ENCODE peak calls at places on chromosomes 12 and 14, in nine cellular contexts. J, I, R, C, O, E, B, P and F are unnamed samples.
A peak's percentile ranks its signal among the peaks of the same experiment; 100 is the strongest.

GRCh38 chr14:82075566-82075965 is 541.9 kb upstream of the SEL1L start:
- DNase-seq in R (peak; percentile 13), I (peak; percentile 32), B (no peak), J (no peak), P (no peak), C (no peak), O (no peak), E (no peak), F (peak; percentile 8)

GRCh38 chr14:59664741-59665140 is 88.1 kb upstream of the CCDC175 start:
- DNase-seq in B (no peak), I (no peak), C (no peak), O (no peak), J (no peak), P (no peak), R (no peak), E (no peak), F (peak; percentile 38)

GRCh38 chr14:44912041-44912869 is 49.5 kb downstream of the KLHL28 start:
- DNase-seq in E (no peak), C (no peak), J (no peak), B (no peak), P (no peak), O (no peak), R (no peak), I (peak; percentile 20), F (no peak)

GRCh38 chr12:62291888-62292760 is 31.9 kb downstream of the USP15 start:
- DNase-seq in P (no peak), B (peak; percentile 10), C (no peak), R (no peak), E (peak; percentile 63), O (no peak), I (no peak), J (no peak), F (peak; percentile 18)

GRCh38 chr12:58922849-58923248 is 2.5 kb upstream of the LRIG3 start:
- DNase-seq in O (no peak), C (no peak), E (no peak), R (no peak), P (no peak), J (no peak), I (no peak), B (peak; percentile 15), F (no peak)

GRCh38 chr14:91685600-91685999 is 46.3 kb downstream of the CATSPERB start:
- DNase-seq in P (no peak), R (no peak), J (no peak), E (no peak), B (no peak), O (no peak), C (no peak), I (no peak), F (no peak)

GRCh38 chr12:13465641-13466040 is 269.1 kb downstream of the EMP1 start:
- DNase-seq in J (no peak), C (no peak), E (no peak), R (no peak), I (peak; percentile 7), P (no peak), O (no peak), B (no peak), F (no peak)

GRCh38 chr14:71776463-71777359 is 155.5 kb upstream of the RGS6 start:
- DNase-seq in O (no peak), R (no peak), I (no peak), B (no peak), E (no peak), P (no peak), C (no peak), J (no peak), F (no peak)

GRCh38 chr14:36429692-36430091 is 90.3 kb downstream of the NKX2-1 start:
- DNase-seq in O (no peak), C (no peak), I (no peak), R (no peak), P (no peak), J (no peak), E (peak; percentile 30), B (no peak), F (peak; percentile 33)

GRCh38 chr12:727321-727720 is 25.1 kb upstream of the WNK1 start:
- DNase-seq in C (no peak), I (no peak), B (no peak), R (no peak), P (no peak), J (no peak), E (no peak), O (no peak), F (no peak)

GRCh38 chr14:74085047-74085637 is 386 bp downstream of the LIN52 start:
- DNase-seq in B (peak; percentile 9), J (no peak), C (peak; percentile 13), R (no peak), O (no peak), I (no peak), E (peak; percentile 63), P (no peak), F (peak; percentile 34)

GRCh38 chr14:38578278-38578681 is 322.4 kb upstream of the CLEC14A start:
- DNase-seq in I (no peak), R (no peak), C (no peak), E (no peak), J (no peak), P (no peak), O (no peak), B (no peak), F (no peak)

GRCh38 chr12:54689984-54690383 is 41.8 kb upstream of the DCD start:
- DNase-seq in R (no peak), E (no peak), J (no peak), C (no peak), I (no peak), P (no peak), O (no peak), B (peak; percentile 22), F (no peak)

GRCh38 chr12:11727133-11727664 is 77.7 kb downstream of the ETV6 start:
- DNase-seq in O (peak; percentile 78), R (no peak), P (no peak), I (no peak), J (no peak), E (no peak), C (no peak), B (no peak), F (no peak)

GRCh38 chr12:116135209-116135930 is 142.1 kb downstream of the MED13L start:
- DNase-seq in B (peak; percentile 57), I (peak; percentile 27), O (no peak), J (no peak), E (peak; percentile 81), R (no peak), P (no peak), C (no peak), F (peak; percentile 68)

GRCh38 chr12:116138380-116138779 is 139.1 kb downstream of the MED13L start:
- DNase-seq in O (no peak), J (no peak), P (no peak), C (no peak), I (no peak), B (no peak), E (no peak), R (no peak), F (no peak)

GRCh38 chr12:116138781-116139180 is 138.7 kb downstream of the MED13L start:
- DNase-seq in E (peak; percentile 61), O (no peak), P (no peak), I (no peak), J (no peak), B (no peak), C (no peak), R (no peak), F (no peak)

GRCh38 chr12:116137318-116137717 is 140.2 kb downstream of the MED13L start:
- DNase-seq in O (no peak), J (no peak), R (no peak), I (no peak), B (no peak), E (no peak), C (no peak), P (no peak), F (no peak)

DNA sequence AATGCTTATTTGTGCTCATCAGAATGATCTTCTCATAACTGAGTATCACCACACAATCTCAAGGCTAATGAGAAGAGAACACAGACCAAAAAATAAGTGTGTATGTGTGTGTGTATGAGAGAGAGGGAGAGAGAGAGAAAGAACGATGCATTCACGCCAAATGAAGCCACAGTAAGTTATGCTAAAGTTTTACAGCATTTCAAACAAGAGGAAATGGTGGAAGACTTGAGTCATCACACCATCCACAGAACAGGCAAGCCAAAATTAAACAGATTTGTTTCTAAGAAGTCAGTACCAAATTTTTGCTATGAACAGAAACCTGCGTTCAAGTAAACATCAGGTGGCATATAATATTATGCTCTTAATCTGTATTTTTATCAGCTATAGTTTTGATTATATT is 141.2 kb downstream of the MED13L start:
- DNase-seq in C (no peak), B (no peak), E (no peak), R (no peak), O (no peak), P (no peak), I (no peak), J (no peak), F (no peak)
- H3K27ac ChIP-seq in C (no peak overlapping the region), B (peak overlapping the region; percentile 42), E (no peak overlapping the region), R (no peak overlapping the region), O (no peak overlapping the region), P (no peak overlapping the region), I (no peak overlapping the region), J (no peak overlapping the region), F (no peak overlapping the region)

DNA sequence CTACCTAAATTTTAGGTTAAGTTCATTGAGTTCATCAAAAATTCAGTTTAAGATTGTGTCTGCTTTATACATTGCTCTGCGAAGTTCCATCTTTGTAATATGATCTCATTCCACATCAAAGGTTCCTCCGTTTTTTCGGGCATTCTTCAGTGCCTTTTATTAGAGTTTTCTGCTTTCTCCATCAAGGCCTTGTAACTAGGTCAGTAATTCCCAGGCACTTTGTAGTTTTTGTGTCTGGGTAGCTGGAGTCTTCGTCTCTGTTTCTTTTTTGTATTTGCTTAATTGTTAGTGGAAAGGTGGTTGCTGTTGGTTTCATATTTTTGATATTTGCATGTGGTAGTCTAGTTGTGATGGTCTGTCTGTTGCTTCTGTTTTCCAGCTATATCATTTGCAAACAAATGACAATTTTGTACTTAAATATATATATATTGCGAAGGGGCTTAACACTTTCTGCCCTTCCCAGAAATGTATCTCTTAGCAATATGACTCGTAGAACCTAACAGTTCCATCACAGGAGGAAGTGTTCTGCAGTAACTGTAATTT is 88.6 kb upstream of the DYNC1H1 start:
- DNase-seq in C (no peak), P (no peak), B (no peak), O (no peak), R (no peak), J (no peak), I (no peak), E (no peak), F (no peak)
- H3K27ac ChIP-seq in C (peak overlapping the region; percentile 79), P (peak overlapping the region; percentile 55), B (no peak overlapping the region), O (peak overlapping the region; percentile 49), R (no peak overlapping the region), J (no peak overlapping the region), I (no peak overlapping the region), E (no peak overlapping the region), F (no peak overlapping the region)

GRCh38 chr14:64196026-64196425 is 98.1 kb downstream of the ESR2 start:
- DNase-seq in O (no peak), E (no peak), B (no peak), J (no peak), P (no peak), C (no peak), I (no peak), R (no peak), F (no peak)
- H3K27ac ChIP-seq in O (no peak overlapping the region), E (no peak overlapping the region), B (no peak overlapping the region), J (no peak overlapping the region), P (no peak overlapping the region), C (no peak overlapping the region), I (no peak overlapping the region), R (no peak overlapping the region), F (no peak overlapping the region)

DNA sequence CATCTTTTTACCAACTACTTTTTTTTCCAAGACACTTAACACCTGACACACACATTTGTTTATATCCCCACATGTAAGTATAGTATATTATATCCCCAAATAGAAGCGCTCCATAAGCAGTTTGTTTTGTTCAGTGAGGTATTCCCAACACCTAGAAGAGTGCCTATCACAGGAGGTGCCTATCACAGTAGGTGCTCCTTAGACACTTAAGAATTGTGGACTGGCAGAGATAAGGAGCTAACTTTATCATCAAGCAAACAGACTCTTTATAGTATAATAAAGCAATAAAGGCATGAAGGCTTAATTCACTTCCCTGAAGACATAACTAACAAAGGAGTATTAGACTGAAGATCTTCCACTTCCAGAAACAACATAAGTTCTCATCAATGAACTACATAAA is 29.0 kb downstream of the OSBPL8 start:
- DNase-seq in O (no peak), C (no peak), R (no peak), E (no peak), I (no peak), B (no peak), P (no peak), J (no peak), F (no peak)
- H3K27ac ChIP-seq in O (peak overlapping the region; percentile 67), C (no peak overlapping the region), R (no peak overlapping the region), E (no peak overlapping the region), I (no peak overlapping the region), B (no peak overlapping the region), P (peak overlapping the region; percentile 51), J (no peak overlapping the region), F (no peak overlapping the region)